ENCODE peak calls at places on chromosomes 7 and 10, in ten cellular contexts. One of them, this sample, is unnamed.

GRCh38 chr10:69504576-69505250 is 53.4 kb downstream of the TSPAN15 start:
- DNase-seq in stimulated activated CD8-positive, alpha-beta memory T cell treated with anti-CD3 and anti-CD28 coated beads, Interleukin-15, amount 100 ng/mL, for 48 hours: no peak
- DNase-seq in stimulated activated CD4-positive, alpha-beta T cell treated with anti-CD3 and anti-CD28 coated beads, Interleukin-4, amount 100 ng/mL, for 48 hours: no peak
- DNase-seq in AG10803: no peak
- DNase-seq in amygdala: no peak
- DNase-seq in amniotic stem cell: no peak
- DNase-seq in T-helper 1 cell: no peak
- DNase-seq in COR-L47: no peak
- DNase-seq in iPS DF 19.7: no peak
- DNase-seq in NB4: no peak
- DNase-seq in this sample: no peak

GRCh38 chr7:1709900-1710299 is 39.8 kb downstream of the ELFN1 start:
- DNase-seq in stimulated activated CD8-positive, alpha-beta memory T cell treated with anti-CD3 and anti-CD28 coated beads, Interleukin-15, amount 100 ng/mL, for 48 hours: no peak
- DNase-seq in stimulated activated CD4-positive, alpha-beta T cell treated with anti-CD3 and anti-CD28 coated beads, Interleukin-4, amount 100 ng/mL, for 48 hours: no peak
- DNase-seq in AG10803: no peak
- DNase-seq in amygdala: no peak
- DNase-seq in amniotic stem cell: no peak
- DNase-seq in T-helper 1 cell: no peak
- DNase-seq in COR-L47: no peak
- DNase-seq in iPS DF 19.7: no peak
- DNase-seq in NB4: peak
- DNase-seq in this sample: no peak

GRCh38 chr10:74598891-74599566 is 227.4 kb upstream of the KAT6B start:
- DNase-seq in stimulated activated CD8-positive, alpha-beta memory T cell treated with anti-CD3 and anti-CD28 coated beads, Interleukin-15, amount 100 ng/mL, for 48 hours: no peak
- DNase-seq in stimulated activated CD4-positive, alpha-beta T cell treated with anti-CD3 and anti-CD28 coated beads, Interleukin-4, amount 100 ng/mL, for 48 hours: no peak
- DNase-seq in AG10803: peak
- DNase-seq in amygdala: no peak
- DNase-seq in amniotic stem cell: no peak
- DNase-seq in T-helper 1 cell: no peak
- DNase-seq in COR-L47: no peak
- DNase-seq in iPS DF 19.7: no peak
- DNase-seq in NB4: no peak
- DNase-seq in this sample: no peak

GRCh38 chr7:100472854-100473499 is 6.0 kb downstream of the TSC22D4 start:
- DNase-seq in stimulated activated CD8-positive, alpha-beta memory T cell treated with anti-CD3 and anti-CD28 coated beads, Interleukin-15, amount 100 ng/mL, for 48 hours: no peak
- DNase-seq in stimulated activated CD4-positive, alpha-beta T cell treated with anti-CD3 and anti-CD28 coated beads, Interleukin-4, amount 100 ng/mL, for 48 hours: no peak
- DNase-seq in AG10803: peak
- DNase-seq in amygdala: no peak
- DNase-seq in amniotic stem cell: no peak
- DNase-seq in T-helper 1 cell: no peak
- DNase-seq in COR-L47: no peak
- DNase-seq in iPS DF 19.7: no peak
- DNase-seq in NB4: peak
- DNase-seq in this sample: no peak

GRCh38 chr10:61754553-61755540 is 92.1 kb downstream of the CABCOCO1 start:
- DNase-seq in stimulated activated CD8-positive, alpha-beta memory T cell treated with anti-CD3 and anti-CD28 coated beads, Interleukin-15, amount 100 ng/mL, for 48 hours: no peak
- DNase-seq in stimulated activated CD4-positive, alpha-beta T cell treated with anti-CD3 and anti-CD28 coated beads, Interleukin-4, amount 100 ng/mL, for 48 hours: no peak
- DNase-seq in AG10803: peak
- DNase-seq in amygdala: no peak
- DNase-seq in amniotic stem cell: no peak
- DNase-seq in T-helper 1 cell: no peak
- DNase-seq in COR-L47: no peak
- DNase-seq in iPS DF 19.7: no peak
- DNase-seq in NB4: no peak
- DNase-seq in this sample: no peak

GRCh38 chr10:130080461-130080814 is 30.2 kb downstream of the C10orf143 start:
- DNase-seq in stimulated activated CD8-positive, alpha-beta memory T cell treated with anti-CD3 and anti-CD28 coated beads, Interleukin-15, amount 100 ng/mL, for 48 hours: no peak
- DNase-seq in stimulated activated CD4-positive, alpha-beta T cell treated with anti-CD3 and anti-CD28 coated beads, Interleukin-4, amount 100 ng/mL, for 48 hours: no peak
- DNase-seq in AG10803: no peak
- DNase-seq in amygdala: no peak
- DNase-seq in amniotic stem cell: no peak
- DNase-seq in T-helper 1 cell: no peak
- DNase-seq in COR-L47: no peak
- DNase-seq in iPS DF 19.7: no peak
- DNase-seq in NB4: no peak
- DNase-seq in this sample: no peak

GRCh38 chr10:79146611-79147130 is 77.9 kb downstream of the ZMIZ1 start:
- DNase-seq in stimulated activated CD8-positive, alpha-beta memory T cell treated with anti-CD3 and anti-CD28 coated beads, Interleukin-15, amount 100 ng/mL, for 48 hours: no peak
- DNase-seq in stimulated activated CD4-positive, alpha-beta T cell treated with anti-CD3 and anti-CD28 coated beads, Interleukin-4, amount 100 ng/mL, for 48 hours: no peak
- DNase-seq in AG10803: peak
- DNase-seq in amygdala: peak
- DNase-seq in amniotic stem cell: no peak
- DNase-seq in T-helper 1 cell: no peak
- DNase-seq in COR-L47: no peak
- DNase-seq in iPS DF 19.7: no peak
- DNase-seq in NB4: no peak
- DNase-seq in this sample: no peak

GRCh38 chr10:33376476-33376875 is 42.0 kb upstream of the NRP1 start:
- DNase-seq in stimulated activated CD8-positive, alpha-beta memory T cell treated with anti-CD3 and anti-CD28 coated beads, Interleukin-15, amount 100 ng/mL, for 48 hours: no peak
- DNase-seq in stimulated activated CD4-positive, alpha-beta T cell treated with anti-CD3 and anti-CD28 coated beads, Interleukin-4, amount 100 ng/mL, for 48 hours: no peak
- DNase-seq in AG10803: no peak
- DNase-seq in amygdala: no peak
- DNase-seq in amniotic stem cell: no peak
- DNase-seq in T-helper 1 cell: no peak
- DNase-seq in COR-L47: no peak
- DNase-seq in iPS DF 19.7: no peak
- DNase-seq in NB4: no peak
- DNase-seq in this sample: no peak

GRCh38 chr10:102267748-102268147 is 22.4 kb downstream of the GBF1 start:
- DNase-seq in stimulated activated CD8-positive, alpha-beta memory T cell treated with anti-CD3 and anti-CD28 coated beads, Interleukin-15, amount 100 ng/mL, for 48 hours: no peak
- DNase-seq in stimulated activated CD4-positive, alpha-beta T cell treated with anti-CD3 and anti-CD28 coated beads, Interleukin-4, amount 100 ng/mL, for 48 hours: no peak
- DNase-seq in AG10803: peak
- DNase-seq in amygdala: no peak
- DNase-seq in amniotic stem cell: peak
- DNase-seq in T-helper 1 cell: no peak
- DNase-seq in COR-L47: no peak
- DNase-seq in iPS DF 19.7: no peak
- DNase-seq in NB4: no peak
- DNase-seq in this sample: no peak

GRCh38 chr10:1273372-1274097 is 217.3 kb downstream of the WDR37 start:
- DNase-seq in stimulated activated CD8-positive, alpha-beta memory T cell treated with anti-CD3 and anti-CD28 coated beads, Interleukin-15, amount 100 ng/mL, for 48 hours: no peak
- DNase-seq in stimulated activated CD4-positive, alpha-beta T cell treated with anti-CD3 and anti-CD28 coated beads, Interleukin-4, amount 100 ng/mL, for 48 hours: no peak
- DNase-seq in AG10803: no peak
- DNase-seq in amygdala: no peak
- DNase-seq in amniotic stem cell: no peak
- DNase-seq in T-helper 1 cell: no peak
- DNase-seq in COR-L47: no peak
- DNase-seq in iPS DF 19.7: no peak
- DNase-seq in NB4: no peak
- DNase-seq in this sample: no peak

GRCh38 chr10:59273453-59273852 is 88.9 kb downstream of the FAM13C start:
- DNase-seq in stimulated activated CD8-positive, alpha-beta memory T cell treated with anti-CD3 and anti-CD28 coated beads, Interleukin-15, amount 100 ng/mL, for 48 hours: no peak
- DNase-seq in stimulated activated CD4-positive, alpha-beta T cell treated with anti-CD3 and anti-CD28 coated beads, Interleukin-4, amount 100 ng/mL, for 48 hours: no peak
- DNase-seq in AG10803: no peak
- DNase-seq in amygdala: no peak
- DNase-seq in amniotic stem cell: no peak
- DNase-seq in T-helper 1 cell: no peak
- DNase-seq in COR-L47: no peak
- DNase-seq in iPS DF 19.7: no peak
- DNase-seq in NB4: no peak
- DNase-seq in this sample: no peak

GRCh38 chr10:101693701-101694055 is 1.3 kb downstream of the FBXW4 start:
- DNase-seq in stimulated activated CD8-positive, alpha-beta memory T cell treated with anti-CD3 and anti-CD28 coated beads, Interleukin-15, amount 100 ng/mL, for 48 hours: no peak
- DNase-seq in stimulated activated CD4-positive, alpha-beta T cell treated with anti-CD3 and anti-CD28 coated beads, Interleukin-4, amount 100 ng/mL, for 48 hours: no peak
- DNase-seq in AG10803: peak
- DNase-seq in amygdala: no peak
- DNase-seq in amniotic stem cell: no peak
- DNase-seq in T-helper 1 cell: no peak
- DNase-seq in COR-L47: no peak
- DNase-seq in iPS DF 19.7: no peak
- DNase-seq in NB4: peak
- DNase-seq in this sample: no peak

GRCh38 chr7:27164381-27165088 is 802 bp downstream of the HOXA9 start:
- DNase-seq in stimulated activated CD8-positive, alpha-beta memory T cell treated with anti-CD3 and anti-CD28 coated beads, Interleukin-15, amount 100 ng/mL, for 48 hours: no peak
- DNase-seq in stimulated activated CD4-positive, alpha-beta T cell treated with anti-CD3 and anti-CD28 coated beads, Interleukin-4, amount 100 ng/mL, for 48 hours: no peak
- DNase-seq in AG10803: no peak
- DNase-seq in amygdala: no peak
- DNase-seq in amniotic stem cell: no peak
- DNase-seq in T-helper 1 cell: no peak
- DNase-seq in COR-L47: no peak
- DNase-seq in iPS DF 19.7: no peak
- DNase-seq in NB4: no peak
- DNase-seq in this sample: peak

GRCh38 chr7:95772771-95773581 is 622 bp downstream of the DYNC1I1 start:
- DNase-seq in stimulated activated CD8-positive, alpha-beta memory T cell treated with anti-CD3 and anti-CD28 coated beads, Interleukin-15, amount 100 ng/mL, for 48 hours: no peak
- DNase-seq in stimulated activated CD4-positive, alpha-beta T cell treated with anti-CD3 and anti-CD28 coated beads, Interleukin-4, amount 100 ng/mL, for 48 hours: no peak
- DNase-seq in AG10803: peak
- DNase-seq in amygdala: no peak
- DNase-seq in amniotic stem cell: no peak
- DNase-seq in T-helper 1 cell: no peak
- DNase-seq in COR-L47: peak
- DNase-seq in iPS DF 19.7: no peak
- DNase-seq in NB4: no peak
- DNase-seq in this sample: no peak

GRCh38 chr10:55065185-55065584 is 264.2 kb upstream of the PCDH15 start:
- DNase-seq in stimulated activated CD8-positive, alpha-beta memory T cell treated with anti-CD3 and anti-CD28 coated beads, Interleukin-15, amount 100 ng/mL, for 48 hours: no peak
- DNase-seq in stimulated activated CD4-positive, alpha-beta T cell treated with anti-CD3 and anti-CD28 coated beads, Interleukin-4, amount 100 ng/mL, for 48 hours: no peak
- DNase-seq in AG10803: no peak
- DNase-seq in amygdala: no peak
- DNase-seq in amniotic stem cell: no peak
- DNase-seq in T-helper 1 cell: no peak
- DNase-seq in COR-L47: no peak
- DNase-seq in iPS DF 19.7: no peak
- DNase-seq in NB4: no peak
- DNase-seq in this sample: no peak

GRCh38 chr10:70602665-70603438 is at the start of gene PRF1:
- DNase-seq in stimulated activated CD8-positive, alpha-beta memory T cell treated with anti-CD3 and anti-CD28 coated beads, Interleukin-15, amount 100 ng/mL, for 48 hours: peak
- DNase-seq in stimulated activated CD4-positive, alpha-beta T cell treated with anti-CD3 and anti-CD28 coated beads, Interleukin-4, amount 100 ng/mL, for 48 hours: peak
- DNase-seq in AG10803: no peak
- DNase-seq in amygdala: no peak
- DNase-seq in amniotic stem cell: no peak
- DNase-seq in T-helper 1 cell: peak
- DNase-seq in COR-L47: no peak
- DNase-seq in iPS DF 19.7: no peak
- DNase-seq in NB4: peak
- DNase-seq in this sample: no peak

GRCh38 chr10:120285408-120285807 is 171.6 kb upstream of the PLPP4 start:
- DNase-seq in stimulated activated CD8-positive, alpha-beta memory T cell treated with anti-CD3 and anti-CD28 coated beads, Interleukin-15, amount 100 ng/mL, for 48 hours: no peak
- DNase-seq in stimulated activated CD4-positive, alpha-beta T cell treated with anti-CD3 and anti-CD28 coated beads, Interleukin-4, amount 100 ng/mL, for 48 hours: no peak
- DNase-seq in AG10803: no peak
- DNase-seq in amygdala: no peak
- DNase-seq in amniotic stem cell: no peak
- DNase-seq in T-helper 1 cell: no peak
- DNase-seq in COR-L47: no peak
- DNase-seq in iPS DF 19.7: no peak
- DNase-seq in NB4: no peak
- DNase-seq in this sample: no peak

GRCh38 chr10:49008505-49009202 is 69.0 kb upstream of the LRRC18 start:
- DNase-seq in stimulated activated CD8-positive, alpha-beta memory T cell treated with anti-CD3 and anti-CD28 coated beads, Interleukin-15, amount 100 ng/mL, for 48 hours: no peak
- DNase-seq in stimulated activated CD4-positive, alpha-beta T cell treated with anti-CD3 and anti-CD28 coated beads, Interleukin-4, amount 100 ng/mL, for 48 hours: no peak
- DNase-seq in AG10803: no peak
- DNase-seq in amygdala: no peak
- DNase-seq in amniotic stem cell: no peak
- DNase-seq in T-helper 1 cell: no peak
- DNase-seq in COR-L47: no peak
- DNase-seq in iPS DF 19.7: no peak
- DNase-seq in NB4: no peak
- DNase-seq in this sample: no peak

GRCh38 chr7:75617634-75618234 is 121.0 kb downstream of the HIP1 start:
- DNase-seq in stimulated activated CD8-positive, alpha-beta memory T cell treated with anti-CD3 and anti-CD28 coated beads, Interleukin-15, amount 100 ng/mL, for 48 hours: no peak
- DNase-seq in stimulated activated CD4-positive, alpha-beta T cell treated with anti-CD3 and anti-CD28 coated beads, Interleukin-4, amount 100 ng/mL, for 48 hours: peak
- DNase-seq in AG10803: peak
- DNase-seq in amygdala: peak
- DNase-seq in amniotic stem cell: no peak
- DNase-seq in T-helper 1 cell: no peak
- DNase-seq in COR-L47: no peak
- DNase-seq in iPS DF 19.7: no peak
- DNase-seq in NB4: peak
- DNase-seq in this sample: no peak

GRCh38 chr10:119441151-119441821 is 101.2 kb downstream of the RGS10 start:
- DNase-seq in stimulated activated CD8-positive, alpha-beta memory T cell treated with anti-CD3 and anti-CD28 coated beads, Interleukin-15, amount 100 ng/mL, for 48 hours: no peak
- DNase-seq in stimulated activated CD4-positive, alpha-beta T cell treated with anti-CD3 and anti-CD28 coated beads, Interleukin-4, amount 100 ng/mL, for 48 hours: no peak
- DNase-seq in AG10803: peak
- DNase-seq in amygdala: no peak
- DNase-seq in amniotic stem cell: no peak
- DNase-seq in T-helper 1 cell: no peak
- DNase-seq in COR-L47: no peak
- DNase-seq in iPS DF 19.7: no peak
- DNase-seq in NB4: no peak
- DNase-seq in this sample: no peak

GRCh38 chr7:156929789-156930539 is 19.5 kb upstream of the NOM1 start:
- DNase-seq in stimulated activated CD8-positive, alpha-beta memory T cell treated with anti-CD3 and anti-CD28 coated beads, Interleukin-15, amount 100 ng/mL, for 48 hours: no peak
- DNase-seq in stimulated activated CD4-positive, alpha-beta T cell treated with anti-CD3 and anti-CD28 coated beads, Interleukin-4, amount 100 ng/mL, for 48 hours: no peak
- DNase-seq in AG10803: no peak
- DNase-seq in amygdala: no peak
- DNase-seq in amniotic stem cell: no peak
- DNase-seq in T-helper 1 cell: no peak
- DNase-seq in COR-L47: no peak
- DNase-seq in iPS DF 19.7: no peak
- DNase-seq in NB4: no peak
- DNase-seq in this sample: no peak

GRCh38 chr7:93476491-93477344 is 97.8 kb downstream of the CALCR start:
- DNase-seq in stimulated activated CD8-positive, alpha-beta memory T cell treated with anti-CD3 and anti-CD28 coated beads, Interleukin-15, amount 100 ng/mL, for 48 hours: no peak
- DNase-seq in stimulated activated CD4-positive, alpha-beta T cell treated with anti-CD3 and anti-CD28 coated beads, Interleukin-4, amount 100 ng/mL, for 48 hours: no peak
- DNase-seq in AG10803: no peak
- DNase-seq in amygdala: no peak
- DNase-seq in amniotic stem cell: no peak
- DNase-seq in T-helper 1 cell: no peak
- DNase-seq in COR-L47: no peak
- DNase-seq in iPS DF 19.7: peak
- DNase-seq in NB4: no peak
- DNase-seq in this sample: no peak

GRCh38 chr10:76576276-76576962 is 1061.2 kb downstream of the KCNMA1 start:
- DNase-seq in stimulated activated CD8-positive, alpha-beta memory T cell treated with anti-CD3 and anti-CD28 coated beads, Interleukin-15, amount 100 ng/mL, for 48 hours: no peak
- DNase-seq in stimulated activated CD4-positive, alpha-beta T cell treated with anti-CD3 and anti-CD28 coated beads, Interleukin-4, amount 100 ng/mL, for 48 hours: no peak
- DNase-seq in AG10803: peak
- DNase-seq in amygdala: no peak
- DNase-seq in amniotic stem cell: peak
- DNase-seq in T-helper 1 cell: no peak
- DNase-seq in COR-L47: no peak
- DNase-seq in iPS DF 19.7: no peak
- DNase-seq in NB4: no peak
- DNase-seq in this sample: no peak

GRCh38 chr7:153886506-153887391 is 165.4 kb upstream of the DPP6 start:
- DNase-seq in stimulated activated CD8-positive, alpha-beta memory T cell treated with anti-CD3 and anti-CD28 coated beads, Interleukin-15, amount 100 ng/mL, for 48 hours: no peak
- DNase-seq in stimulated activated CD4-positive, alpha-beta T cell treated with anti-CD3 and anti-CD28 coated beads, Interleukin-4, amount 100 ng/mL, for 48 hours: no peak
- DNase-seq in AG10803: no peak
- DNase-seq in amygdala: no peak
- DNase-seq in amniotic stem cell: no peak
- DNase-seq in T-helper 1 cell: no peak
- DNase-seq in COR-L47: no peak
- DNase-seq in iPS DF 19.7: no peak
- DNase-seq in NB4: no peak
- DNase-seq in this sample: no peak

GRCh38 chr7:80385512-80385911 is 126.4 kb downstream of the GNAT3 start:
- DNase-seq in stimulated activated CD8-positive, alpha-beta memory T cell treated with anti-CD3 and anti-CD28 coated beads, Interleukin-15, amount 100 ng/mL, for 48 hours: no peak
- DNase-seq in stimulated activated CD4-positive, alpha-beta T cell treated with anti-CD3 and anti-CD28 coated beads, Interleukin-4, amount 100 ng/mL, for 48 hours: no peak
- DNase-seq in AG10803: no peak
- DNase-seq in amygdala: no peak
- DNase-seq in amniotic stem cell: no peak
- DNase-seq in T-helper 1 cell: no peak
- DNase-seq in COR-L47: no peak
- DNase-seq in iPS DF 19.7: no peak
- DNase-seq in NB4: no peak
- DNase-seq in this sample: no peak

GRCh38 chr10:7819126-7819470 is 793 bp downstream of the TAF3 start:
- DNase-seq in stimulated activated CD8-positive, alpha-beta memory T cell treated with anti-CD3 and anti-CD28 coated beads, Interleukin-15, amount 100 ng/mL, for 48 hours: peak
- DNase-seq in stimulated activated CD4-positive, alpha-beta T cell treated with anti-CD3 and anti-CD28 coated beads, Interleukin-4, amount 100 ng/mL, for 48 hours: no peak
- DNase-seq in AG10803: peak
- DNase-seq in amygdala: peak
- DNase-seq in amniotic stem cell: no peak
- DNase-seq in T-helper 1 cell: no peak
- DNase-seq in COR-L47: no peak
- DNase-seq in iPS DF 19.7: no peak
- DNase-seq in NB4: peak
- DNase-seq in this sample: no peak

GRCh38 chr7:93016085-93016471 is 101.7 kb downstream of the SAMD9 start:
- DNase-seq in stimulated activated CD8-positive, alpha-beta memory T cell treated with anti-CD3 and anti-CD28 coated beads, Interleukin-15, amount 100 ng/mL, for 48 hours: no peak
- DNase-seq in stimulated activated CD4-positive, alpha-beta T cell treated with anti-CD3 and anti-CD28 coated beads, Interleukin-4, amount 100 ng/mL, for 48 hours: no peak
- DNase-seq in AG10803: peak
- DNase-seq in amygdala: no peak
- DNase-seq in amniotic stem cell: no peak
- DNase-seq in T-helper 1 cell: no peak
- DNase-seq in COR-L47: no peak
- DNase-seq in iPS DF 19.7: no peak
- DNase-seq in NB4: no peak
- DNase-seq in this sample: no peak

GRCh38 chr7:98879198-98879988 is 1.1 kb downstream of the TRRAP start:
- DNase-seq in stimulated activated CD8-positive, alpha-beta memory T cell treated with anti-CD3 and anti-CD28 coated beads, Interleukin-15, amount 100 ng/mL, for 48 hours: peak
- DNase-seq in stimulated activated CD4-positive, alpha-beta T cell treated with anti-CD3 and anti-CD28 coated beads, Interleukin-4, amount 100 ng/mL, for 48 hours: peak
- DNase-seq in AG10803: peak
- DNase-seq in amygdala: no peak
- DNase-seq in amniotic stem cell: no peak
- DNase-seq in T-helper 1 cell: peak
- DNase-seq in COR-L47: peak
- DNase-seq in iPS DF 19.7: no peak
- DNase-seq in NB4: peak
- DNase-seq in this sample: peak